ENCODE peak calls at places on chromosomes 11 and 22, in four cellular contexts. P is omental fat pad, H is tibial nerve, R is A549. F is an unnamed sample.

GRCh38 chr11:102615077-102615893 is 9.8 kb downstream of the MMP20 start:
- DNase-seq in P (no peak), H (no peak), R (no peak), F (no peak)

GRCh38 chr22:25208328-25208727 is 8.7 kb downstream of the CRYBB3 start:
- DNase-seq in R (no peak), P (no peak), H (no peak), F (no peak)

GRCh38 chr11:118691926-118692830 is 12.7 kb upstream of the TREH start:
- DNase-seq in H (no peak), R (no peak), P (no peak), F (no peak)

GRCh38 chr22:50711446-50712340 is 26.3 kb upstream of the ACR start:
- DNase-seq in H (no peak), R (no peak), P (no peak), F (no peak)

GRCh38 chr22:50483556-50483955 is 2.2 kb downstream of the ADM2 start:
- DNase-seq in H (no peak), P (no peak), R (no peak), F (no peak)

GRCh38 chr11:45624095-45624494 is 41.3 kb downstream of the CHST1 start:
- DNase-seq in R (no peak), P (no peak), H (no peak), F (no peak)

GRCh38 chr11:34044664-34045485 is 6.7 kb upstream of the CAPRIN1 start:
- DNase-seq in R (peak; percentile 76), P (no peak), H (no peak), F (no peak)

GRCh38 chr22:24697671-24698082 is 76.8 kb downstream of the PIWIL3 start:
- DNase-seq in R (no peak), P (no peak), H (no peak), F (no peak)

GRCh38 chr22:49462795-49463194 is 364.9 kb downstream of the BRD1 start:
- DNase-seq in R (no peak), P (no peak), H (no peak), F (no peak)

GRCh38 chr11:74671520-74672196 is 59.6 kb downstream of the CHRDL2 start:
- DNase-seq in R (peak; percentile 51), H (no peak), P (no peak), F (no peak)

GRCh38 chr11:119671561-119672015 is 57.4 kb downstream of the NECTIN1 start:
- DNase-seq in P (no peak), R (no peak), H (no peak), F (no peak)

GRCh38 chr11:62689421-62690183 is at the start of gene LRRN4CL:
- DNase-seq in P (peak; percentile 59), H (peak; percentile 79), R (no peak), F (no peak)

GRCh38 chr11:122354029-122354697 is 238.1 kb upstream of the BLID start:
- DNase-seq in R (no peak), H (no peak), P (no peak), F (no peak)

GRCh38 chr22:22154068-22154467 is 90.5 kb upstream of the VPREB1 start:
- DNase-seq in P (no peak), R (no peak), H (no peak), F (no peak)

GRCh38 chr22:36613958-36614357 is 85.0 kb upstream of the EIF3D start:
- DNase-seq in H (no peak), R (peak; percentile 5), P (no peak), F (no peak)

DNA sequence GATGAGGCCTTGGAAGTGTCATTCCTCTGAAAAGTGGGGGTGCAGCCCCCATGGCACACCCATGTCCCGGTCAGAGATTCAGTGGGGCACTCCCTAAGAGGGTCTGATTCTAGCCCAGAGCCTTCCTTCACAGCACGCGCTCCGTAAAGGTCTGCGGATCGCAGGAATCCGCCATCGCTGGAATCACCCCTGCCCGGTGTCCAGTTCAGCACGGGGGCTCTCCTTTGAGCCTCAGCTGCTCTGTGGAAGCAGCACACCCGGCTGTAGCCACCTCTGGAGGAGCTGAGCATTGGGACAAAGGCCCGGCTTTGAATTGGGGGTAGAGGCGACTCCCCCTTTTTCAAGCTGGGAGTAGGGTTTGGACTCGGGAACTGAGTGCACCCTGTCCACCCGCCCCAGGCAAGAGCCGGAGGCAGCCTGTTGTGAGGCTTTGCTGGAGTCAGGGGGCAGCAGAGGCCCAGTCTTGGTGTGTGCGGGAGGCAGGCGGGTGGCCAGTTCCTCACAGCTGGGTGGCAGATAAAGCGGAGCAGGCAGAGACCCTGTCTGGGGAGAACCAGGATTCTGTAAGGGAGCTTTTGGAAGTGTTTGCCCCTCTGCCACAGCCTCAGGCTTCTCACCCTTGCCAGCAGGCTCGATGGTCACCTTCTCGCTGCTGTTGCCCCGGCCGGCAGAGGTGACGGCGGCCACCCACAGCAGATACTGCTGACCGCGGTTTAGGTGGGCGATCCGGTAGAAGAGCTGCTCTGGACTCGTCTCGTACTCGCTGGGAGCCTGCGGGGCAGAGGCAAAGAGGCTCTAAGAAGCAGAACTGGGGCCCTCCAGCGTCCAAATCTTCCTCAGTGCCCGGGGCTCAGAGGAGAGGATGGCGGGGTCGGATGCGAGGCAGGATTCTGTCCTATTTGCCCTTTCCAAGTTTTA is 115.9 kb downstream of the CEP164 start:
- DNase-seq in H (no peak), P (no peak), R (peak; percentile 25), F (peak; percentile 55)
- TF ChIP-seq CTCF in H (peak; percentile 28), P (no peak), R (no peak), F (peak; percentile 79)

DNA sequence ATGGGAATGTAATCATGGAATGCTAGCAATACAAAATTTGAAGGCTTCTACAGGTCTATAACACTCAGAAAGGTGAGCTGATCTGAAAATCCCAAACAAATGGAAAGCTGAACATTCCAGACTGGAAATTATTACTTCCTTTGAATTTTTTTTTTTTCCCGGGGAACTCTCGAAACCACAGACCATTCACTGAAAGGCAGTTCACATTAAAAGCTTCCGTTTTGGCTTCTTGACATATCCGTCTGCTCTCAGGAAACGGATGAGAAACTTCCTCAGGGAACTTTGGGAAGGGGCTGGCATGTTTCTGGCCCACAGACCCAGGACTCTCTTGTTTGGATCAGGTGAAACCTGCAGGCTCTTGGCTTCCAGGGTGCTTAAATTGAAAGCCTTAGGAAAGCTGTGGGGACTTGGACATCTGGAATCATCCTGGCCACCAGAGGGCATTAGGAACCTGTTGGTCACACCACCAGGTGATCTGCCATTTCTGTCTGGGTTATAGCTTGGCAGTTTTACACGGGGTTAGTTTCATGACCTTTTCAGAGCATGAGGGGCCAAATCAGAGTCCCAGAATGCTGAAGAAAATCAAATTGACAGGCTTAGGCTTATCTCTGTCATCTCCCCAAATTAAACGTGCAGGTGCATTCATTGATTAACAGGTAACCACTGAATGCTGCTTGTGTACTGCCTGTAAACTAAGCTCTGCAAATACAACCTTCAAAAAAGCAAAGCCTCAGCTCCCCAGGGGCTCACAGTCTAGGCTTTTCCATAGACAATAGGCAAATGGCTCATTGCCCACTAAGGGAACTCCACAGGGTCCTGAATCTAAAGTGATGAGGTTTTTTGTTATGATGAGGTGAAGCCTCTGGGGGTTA is 22.7 kb upstream of the GRAMD1B start:
- DNase-seq in P (no peak), H (no peak), R (peak; percentile 82), F (peak; percentile 47)
- TF ChIP-seq CTCF in P (no peak), H (peak; percentile 38), R (peak; percentile 73), F (peak; percentile 75)

DNA sequence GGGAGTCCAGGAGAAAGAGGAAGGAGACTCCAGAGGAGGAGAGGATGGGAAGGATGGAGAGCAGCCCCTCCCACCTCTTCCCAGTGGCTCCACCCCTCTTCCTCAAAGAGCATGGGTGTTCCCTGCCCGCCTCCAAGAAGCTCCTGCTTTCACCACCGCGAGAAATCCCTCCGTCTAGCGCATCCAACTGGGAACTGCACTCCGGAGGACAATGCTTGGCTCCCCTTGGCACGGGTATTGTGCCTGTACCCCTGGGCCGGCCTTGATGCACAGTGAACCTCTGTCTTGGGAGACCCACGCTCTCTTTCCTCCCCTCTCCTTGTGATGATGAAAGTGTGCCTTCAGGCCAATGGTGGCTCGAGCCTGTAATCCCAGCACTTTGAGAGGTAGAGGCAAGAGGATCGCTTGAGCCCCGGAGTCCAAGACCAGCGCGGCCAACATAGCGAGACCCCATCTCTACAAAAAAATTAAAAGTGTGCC is 14.9 kb upstream of the ADA2 start:
- DNase-seq in H (no peak), P (no peak), R (peak; percentile 45), F (no peak)
- TF ChIP-seq CTCF in H (no peak), P (no peak), R (no peak), F (peak; percentile 32)

GRCh38 chr11:12207384-12208150 is 97.2 kb downstream of the MICAL2 start:
- DNase-seq in P (no peak), R (no peak), H (no peak), F (no peak)
- TF ChIP-seq CTCF in P (no peak), R (no peak), H (no peak), F (no peak)

GRCh38 chr11:132158091-132158490 is 787.7 kb downstream of the NTM start:
- DNase-seq in R (peak; percentile 17), H (no peak), P (no peak), F (no peak)
- TF ChIP-seq CTCF in R (no peak), H (no peak), P (no peak), F (peak; percentile 48)

DNA sequence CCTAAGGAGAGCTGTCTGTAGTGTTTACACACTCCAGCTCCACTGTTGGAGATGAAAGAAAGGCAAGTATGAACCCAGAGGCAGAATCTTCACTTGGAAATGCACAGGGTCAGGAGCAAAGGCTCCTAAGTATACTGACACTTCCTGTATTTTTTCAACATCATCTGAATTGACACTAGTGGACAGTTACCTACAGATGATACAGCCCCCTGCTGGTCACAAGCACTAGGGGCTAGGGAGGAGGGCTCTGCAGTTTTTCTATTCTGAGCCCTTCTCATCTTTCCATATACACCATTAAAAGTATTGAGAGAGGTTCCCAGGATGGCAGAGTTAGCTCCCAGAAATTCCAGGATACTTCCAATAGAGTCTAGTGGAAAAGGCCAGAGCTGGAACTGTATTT is 290.3 kb upstream of the API5 start:
- DNase-seq in H (no peak), R (peak; percentile 15), P (no peak), F (no peak)
- TF ChIP-seq CTCF in H (no peak), R (no peak), P (no peak), F (peak; percentile 46)

F was measured in progenitor cell of endocrine pancreas.